ENCODE peak calls at places on chromosomes 2 and 18, in seven cellular contexts. O, Q, B, T, L, G and U are unnamed samples.

GRCh38 chr18:5196253-5197031 is 615 bp downstream of the AKAIN1 start:
- DNase-seq in O (no peak), Q (no peak), B (no peak), T (no peak), L (no peak), G (no peak), U (no peak)

GRCh38 chr18:34901299-34901698 is 139.9 kb upstream of the MAPRE2 start:
- DNase-seq in O (no peak), Q (no peak), B (no peak), T (no peak), L (no peak), G (no peak), U (no peak)

GRCh38 chr2:38619458-38620164 is 16.9 kb upstream of the HNRNPLL start:
- DNase-seq in O (no peak), Q (no peak), B (no peak), T (no peak), L (peak), G (peak), U (peak)

GRCh38 chr2:28929581-28929980 is 35.1 kb downstream of the WDR43 start:
- DNase-seq in O (no peak), Q (no peak), B (no peak), T (no peak), L (no peak), G (no peak), U (no peak)

GRCh38 chr2:23925702-23926288 is 1.1 kb downstream of the ATAD2B start:
- DNase-seq in O (no peak), Q (peak), B (peak), T (no peak), L (peak), G (peak), U (peak)

GRCh38 chr2:216659301-216659700 is 26.1 kb downstream of the IGFBP2 start:
- DNase-seq in O (no peak), Q (no peak), B (no peak), T (no peak), L (no peak), G (no peak), U (no peak)

GRCh38 chr2:27009083-27009482 is 23.7 kb upstream of the TMEM214 start:
- DNase-seq in O (no peak), Q (no peak), B (no peak), T (no peak), L (no peak), G (no peak), U (no peak)

GRCh38 chr2:43273477-43273876 is 47.1 kb upstream of the ZFP36L2 start:
- DNase-seq in O (no peak), Q (no peak), B (peak), T (no peak), L (no peak), G (peak), U (no peak)

GRCh38 chr18:75211002-75211621 is 515 bp downstream of the TSHZ1 start:
- DNase-seq in O (no peak), Q (no peak), B (no peak), T (peak), L (no peak), G (no peak), U (no peak)

GRCh38 chr2:51003345-51004192 is 28.4 kb downstream of the NRXN1 start:
- DNase-seq in O (no peak), Q (no peak), B (peak), T (no peak), L (no peak), G (peak), U (no peak)